ENCODE peak calls at places on chromosomes 13 and 19, in six cellular contexts. B is stimulated activated CD8-positive, alpha-beta memory T cell treated with anti-CD3 and anti-CD28 coated beads, Interleukin-15, amount 100 ng/mL, for 4 hours; W is left lung; O is NCI-H2081; D is H54; V is right cardiac atrium. K is an unnamed sample.

GRCh38 chr13:40605573-40605972 is 60.9 kb downstream of the FOXO1 start:
- DNase-seq in B (no peak), W (no peak), O (no peak), D (no peak), V (no peak), K (no peak)

GRCh38 chr13:80529734-80530133 is 188.8 kb upstream of the SPRY2 start:
- DNase-seq in B (no peak), W (no peak), O (no peak), D (no peak), V (no peak), K (no peak)

GRCh38 chr19:40702337-40703012 is 12.0 kb upstream of the NUMBL start:
- DNase-seq in B (no peak), W (no peak), O (no peak), D (no peak), V (peak; percentile 36), K (peak; percentile 67)

GRCh38 chr13:110869805-110870706 is 44.8 kb downstream of the ANKRD10 start:
- DNase-seq in B (no peak), W (peak; percentile 94), O (no peak), D (peak; percentile 99), V (peak; percentile 93), K (peak; percentile 29)

GRCh38 chr19:6729573-6730152 is 7.7 kb downstream of the GPR108 start:
- DNase-seq in B (no peak), W (no peak), O (no peak), D (no peak), V (no peak), K (no peak)

GRCh38 chr13:100208596-100208995 is 119.7 kb downstream of the PCCA start:
- DNase-seq in B (no peak), W (no peak), O (peak; percentile 9), D (no peak), V (no peak), K (no peak)

GRCh38 chr13:110323986-110324749 is 17.1 kb downstream of the COL4A2 start:
- DNase-seq in B (no peak), W (no peak), O (no peak), D (no peak), V (no peak), K (no peak)

GRCh38 chr19:4183967-4184717 is 1.7 kb downstream of the ANKRD24 start:
- DNase-seq in B (no peak), W (no peak), O (peak; percentile 80), D (no peak), V (no peak), K (no peak)

GRCh38 chr13:48505597-48506091 is 27.2 kb downstream of the RCBTB2 start:
- DNase-seq in B (no peak), W (peak; percentile 53), O (no peak), D (no peak), V (no peak), K (no peak)

GRCh38 chr19:22118132-22118531 is 65.8 kb downstream of the ZNF257 start:
- DNase-seq in B (no peak), W (no peak), O (no peak), D (no peak), V (no peak), K (no peak)

GRCh38 chr13:114096031-114096485 is 36.4 kb downstream of the RASA3 start:
- DNase-seq in B (no peak), W (peak; percentile 27), O (no peak), D (no peak), V (no peak), K (no peak)

GRCh38 chr19:55539082-55539715 is 2.3 kb upstream of the SBK2 start:
- DNase-seq in B (no peak), W (no peak), O (no peak), D (no peak), V (no peak), K (no peak)

GRCh38 chr19:47497073-47497766 is 13.2 kb upstream of the KPTN start:
- DNase-seq in B (no peak), W (no peak), O (peak; percentile 89), D (no peak), V (no peak), K (no peak)

GRCh38 chr13:40578055-40578454 is 88.4 kb downstream of the FOXO1 start:
- DNase-seq in B (no peak), W (no peak), O (no peak), D (no peak), V (no peak), K (no peak)

GRCh38 chr13:23952796-23953195 is 55.5 kb upstream of the C1QTNF9B start:
- DNase-seq in B (no peak), W (no peak), O (no peak), D (no peak), V (no peak), K (no peak)

GRCh38 chr13:28499579-28499978 is 4.7 kb upstream of the FLT1 start:
- DNase-seq in B (no peak), W (no peak), O (no peak), D (no peak), V (no peak), K (no peak)

GRCh38 chr13:36420437-36420891 is 11.8 kb upstream of the CCNA1 start:
- DNase-seq in B (no peak), W (peak; percentile 56), O (peak; percentile 80), D (no peak), V (peak; percentile 61), K (peak; percentile 79)

GRCh38 chr19:24060687-24061356 is 26.2 kb upstream of the ZNF254 start:
- DNase-seq in B (no peak), W (no peak), O (no peak), D (no peak), V (no peak), K (no peak)

GRCh38 chr19:8592231-8593009 is 15.2 kb upstream of the MYO1F start:
- DNase-seq in B (peak; percentile 82), W (peak; percentile 88), O (no peak), D (peak; percentile 76), V (peak; percentile 99), K (peak; percentile 99)

GRCh38 chr13:105787518-105788085 is 747.9 kb downstream of the EFNB2 start:
- DNase-seq in B (no peak), W (no peak), O (no peak), D (no peak), V (no peak), K (no peak)

GRCh38 chr13:27022571-27023311 is 148.9 kb downstream of the USP12 start:
- DNase-seq in B (no peak), W (no peak), O (peak; percentile 53), D (no peak), V (no peak), K (no peak)

GRCh38 chr13:30255696-30256095 is 51.7 kb downstream of the KATNAL1 start:
- DNase-seq in B (no peak), W (no peak), O (no peak), D (no peak), V (no peak), K (no peak)

GRCh38 chr19:48487944-48488343 is 18.8 kb downstream of the CYTH2 start:
- DNase-seq in B (no peak), W (peak; percentile 79), O (no peak), D (peak; percentile 88), V (no peak), K (no peak)

GRCh38 chr19:7673995-7674667 is 2.8 kb upstream of the MCEMP1 start:
- DNase-seq in B (no peak), W (peak; percentile 87), O (peak; percentile 64), D (peak; percentile 83), V (peak; percentile 65), K (no peak)

GRCh38 chr19:46813570-46814358 is 25.4 kb upstream of the SLC1A5 start:
- DNase-seq in B (no peak), W (peak; percentile 77), O (peak; percentile 48), D (no peak), V (peak; percentile 80), K (no peak)

GRCh38 chr13:24161010-24161775 is 673 bp downstream of the SPATA13 start:
- DNase-seq in B (peak; percentile 25), W (peak; percentile 44), O (peak; percentile 43), D (no peak), V (peak; percentile 23), K (peak; percentile 34)

GRCh38 chr19:18281082-18282020 is at the start of gene JUND:
- DNase-seq in B (peak; percentile 98), W (peak; percentile 98), O (peak; percentile 96), D (peak; percentile 95), V (peak; percentile 99), K (peak; percentile 97)

GRCh38 chr19:4454952-4455738 is 2.4 kb downstream of the UBXN6 start:
- DNase-seq in B (no peak), W (no peak), O (no peak), D (no peak), V (peak; percentile 36), K (no peak)

GRCh38 chr19:38707512-38708114 is 36.7 kb downstream of the CAPN12 start:
- DNase-seq in B (no peak), W (no peak), O (no peak), D (no peak), V (peak; percentile 87), K (no peak)

GRCh38 chr13:21365574-21365973 is 93.5 kb downstream of the ZDHHC20 start:
- DNase-seq in B (peak; percentile 7), W (no peak), O (no peak), D (no peak), V (no peak), K (no peak)